ENCODE peak calls at places on chromosomes 3 and 15, in six cellular contexts. One of them, this sample, is unnamed.

GRCh38 chr3:100637197-100637631 is 27.8 kb downstream of the ADGRG7 start:
- DNase-seq in uterus: no peak
- DNase-seq in mammary epithelial cell: peak; percentile 20
- DNase-seq in activated CD8-positive, alpha-beta T cell treated with anti-CD3 and anti-CD28 coated beads for 36 hours: no peak
- DNase-seq in kidney epithelial cell: no peak
- DNase-seq in tibial nerve: no peak
- DNase-seq in this sample: no peak

GRCh38 chr15:62392411-62392810 is 227.3 kb upstream of the C2CD4B start:
- DNase-seq in kidney epithelial cell: no peak
- DNase-seq in activated CD8-positive, alpha-beta T cell treated with anti-CD3 and anti-CD28 coated beads for 36 hours: peak; percentile 18
- DNase-seq in tibial nerve: no peak
- DNase-seq in mammary epithelial cell: no peak
- DNase-seq in uterus: no peak
- DNase-seq in this sample: no peak

GRCh38 chr3:35931867-35932266 is 292.5 kb downstream of the ARPP21 start:
- DNase-seq in tibial nerve: no peak
- DNase-seq in kidney epithelial cell: no peak
- DNase-seq in mammary epithelial cell: no peak
- DNase-seq in activated CD8-positive, alpha-beta T cell treated with anti-CD3 and anti-CD28 coated beads for 36 hours: no peak
- DNase-seq in uterus: no peak
- DNase-seq in this sample: no peak

GRCh38 chr3:48565186-48565585 is 1.6 kb upstream of the UCN2 start:
- DNase-seq in activated CD8-positive, alpha-beta T cell treated with anti-CD3 and anti-CD28 coated beads for 36 hours: no peak
- DNase-seq in mammary epithelial cell: no peak
- DNase-seq in tibial nerve: no peak
- DNase-seq in uterus: no peak
- DNase-seq in kidney epithelial cell: no peak
- DNase-seq in this sample: no peak

GRCh38 chr3:49805367-49805782 is 2.3 kb downstream of the INKA1 start:
- DNase-seq in uterus: peak; percentile 89
- DNase-seq in activated CD8-positive, alpha-beta T cell treated with anti-CD3 and anti-CD28 coated beads for 36 hours: no peak
- DNase-seq in mammary epithelial cell: no peak
- DNase-seq in kidney epithelial cell: no peak
- DNase-seq in tibial nerve: peak; percentile 83
- DNase-seq in this sample: no peak

GRCh38 chr3:53547327-53547726 is 52.9 kb downstream of the CACNA1D start:
- DNase-seq in tibial nerve: no peak
- DNase-seq in activated CD8-positive, alpha-beta T cell treated with anti-CD3 and anti-CD28 coated beads for 36 hours: no peak
- DNase-seq in kidney epithelial cell: no peak
- DNase-seq in uterus: no peak
- DNase-seq in mammary epithelial cell: no peak
- DNase-seq in this sample: no peak

GRCh38 chr3:143119009-143119914 is at the start of gene CHST2:
- DNase-seq in kidney epithelial cell: no peak
- DNase-seq in tibial nerve: no peak
- DNase-seq in mammary epithelial cell: peak; percentile 81
- DNase-seq in uterus: peak; percentile 45
- DNase-seq in activated CD8-positive, alpha-beta T cell treated with anti-CD3 and anti-CD28 coated beads for 36 hours: peak; percentile 76
- DNase-seq in this sample: no peak

GRCh38 chr3:43455233-43455632 is 166.6 kb downstream of the ANO10 start:
- DNase-seq in tibial nerve: no peak
- DNase-seq in mammary epithelial cell: peak; percentile 62
- DNase-seq in uterus: no peak
- DNase-seq in activated CD8-positive, alpha-beta T cell treated with anti-CD3 and anti-CD28 coated beads for 36 hours: no peak
- DNase-seq in kidney epithelial cell: peak; percentile 73
- DNase-seq in this sample: no peak

GRCh38 chr15:81783586-81783985 is 262.2 kb downstream of the MEX3B start:
- DNase-seq in activated CD8-positive, alpha-beta T cell treated with anti-CD3 and anti-CD28 coated beads for 36 hours: no peak
- DNase-seq in mammary epithelial cell: no peak
- DNase-seq in uterus: no peak
- DNase-seq in tibial nerve: no peak
- DNase-seq in kidney epithelial cell: no peak
- DNase-seq in this sample: no peak

GRCh38 chr3:177203689-177204395 is 6.6 kb upstream of the TBL1XR1 start:
- DNase-seq in uterus: no peak
- DNase-seq in mammary epithelial cell: no peak
- DNase-seq in activated CD8-positive, alpha-beta T cell treated with anti-CD3 and anti-CD28 coated beads for 36 hours: no peak
- DNase-seq in kidney epithelial cell: no peak
- DNase-seq in tibial nerve: no peak
- DNase-seq in this sample: peak; percentile 92

GRCh38 chr3:191065183-191065805 is 133.7 kb upstream of the OSTN start:
- DNase-seq in activated CD8-positive, alpha-beta T cell treated with anti-CD3 and anti-CD28 coated beads for 36 hours: no peak
- DNase-seq in kidney epithelial cell: no peak
- DNase-seq in mammary epithelial cell: peak; percentile 59
- DNase-seq in uterus: no peak
- DNase-seq in tibial nerve: no peak
- DNase-seq in this sample: no peak

GRCh38 chr3:141237701-141238521 is 6.3 kb downstream of the PXYLP1 start:
- DNase-seq in activated CD8-positive, alpha-beta T cell treated with anti-CD3 and anti-CD28 coated beads for 36 hours: peak; percentile 64
- DNase-seq in uterus: no peak
- DNase-seq in kidney epithelial cell: no peak
- DNase-seq in mammary epithelial cell: no peak
- DNase-seq in tibial nerve: no peak
- DNase-seq in this sample: no peak

DNA sequence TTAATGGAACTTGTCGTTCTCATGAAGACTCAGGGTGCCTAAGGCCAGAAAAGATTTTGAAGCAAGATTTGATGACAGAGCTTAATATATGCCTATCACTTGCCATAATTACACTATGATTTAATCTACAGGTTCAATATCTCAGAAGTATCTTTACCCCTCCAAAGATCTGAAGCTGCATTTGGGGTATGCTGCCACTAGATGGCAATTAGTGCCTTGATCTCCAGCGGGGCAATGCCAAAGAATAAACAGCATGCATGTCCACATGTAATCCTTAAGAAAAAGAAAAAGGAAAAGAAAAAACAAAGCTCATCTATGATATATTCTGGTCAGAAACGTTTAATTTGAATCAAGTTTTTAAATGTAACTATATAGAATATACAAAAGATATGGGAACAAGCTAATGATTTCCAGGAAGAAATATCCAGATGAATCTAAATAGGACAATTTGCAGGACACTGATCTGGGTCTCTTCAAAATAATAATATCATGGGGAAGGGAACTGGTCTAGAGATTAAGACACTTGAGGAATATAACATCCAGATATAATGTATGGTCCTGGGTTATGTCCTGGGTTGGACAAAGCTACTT is 55.0 kb upstream of the SOX14 start:
- DNase-seq in activated CD8-positive, alpha-beta T cell treated with anti-CD3 and anti-CD28 coated beads for 36 hours: no peak
- DNase-seq in tibial nerve: no peak
- DNase-seq in mammary epithelial cell: peak; percentile 6
- DNase-seq in kidney epithelial cell: no peak
- DNase-seq in uterus: no peak
- DNase-seq in this sample: no peak
- TF ChIP-seq CTCF in activated CD8-positive, alpha-beta T cell treated with anti-CD3 and anti-CD28 coated beads for 36 hours: peak; percentile 29
- TF ChIP-seq CTCF in tibial nerve: no peak
- TF ChIP-seq CTCF in mammary epithelial cell: peak; percentile 60
- TF ChIP-seq CTCF in kidney epithelial cell: peak; percentile 33
- TF ChIP-seq CTCF in uterus: no peak
- TF ChIP-seq CTCF in this sample: peak; percentile 40

GRCh38 chr3:25843332-25843731 is 53.4 kb downstream of the OXSM start:
- DNase-seq in kidney epithelial cell: no peak
- DNase-seq in tibial nerve: no peak
- DNase-seq in mammary epithelial cell: no peak
- DNase-seq in uterus: no peak
- DNase-seq in activated CD8-positive, alpha-beta T cell treated with anti-CD3 and anti-CD28 coated beads for 36 hours: no peak
- DNase-seq in this sample: no peak
- TF ChIP-seq CTCF in kidney epithelial cell: no peak
- TF ChIP-seq CTCF in tibial nerve: peak; percentile 11
- TF ChIP-seq CTCF in mammary epithelial cell: no peak
- TF ChIP-seq CTCF in uterus: no peak
- TF ChIP-seq CTCF in activated CD8-positive, alpha-beta T cell treated with anti-CD3 and anti-CD28 coated beads for 36 hours: no peak
- TF ChIP-seq CTCF in this sample: peak; percentile 77

DNA sequence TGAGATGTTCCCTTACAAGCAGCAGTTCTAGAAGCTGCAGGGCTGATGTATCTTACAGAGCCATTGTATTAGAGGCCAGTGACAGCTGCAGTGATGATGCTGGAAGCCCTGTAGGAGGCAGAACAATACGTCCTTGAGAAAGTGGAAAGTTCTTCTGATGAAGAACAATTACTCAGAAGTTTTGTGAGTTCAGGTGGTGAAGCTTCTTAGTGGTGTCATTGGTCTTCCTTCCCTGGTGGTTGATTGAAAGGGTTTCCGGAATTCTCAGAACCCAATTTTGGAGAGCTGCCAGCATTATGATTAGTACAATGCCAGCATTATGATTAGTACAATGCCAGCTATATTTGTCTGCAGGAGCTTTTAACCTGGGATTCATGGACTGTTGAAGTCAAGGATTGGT is 356.4 kb downstream of the MFSD1 start:
- DNase-seq in activated CD8-positive, alpha-beta T cell treated with anti-CD3 and anti-CD28 coated beads for 36 hours: no peak
- DNase-seq in kidney epithelial cell: no peak
- DNase-seq in mammary epithelial cell: peak; percentile 95
- DNase-seq in tibial nerve: no peak
- DNase-seq in uterus: no peak
- DNase-seq in this sample: no peak
- TF ChIP-seq CTCF in activated CD8-positive, alpha-beta T cell treated with anti-CD3 and anti-CD28 coated beads for 36 hours: no peak
- TF ChIP-seq CTCF in kidney epithelial cell: no peak
- TF ChIP-seq CTCF in mammary epithelial cell: peak; percentile 43
- TF ChIP-seq CTCF in tibial nerve: no peak
- TF ChIP-seq CTCF in uterus: no peak
- TF ChIP-seq CTCF in this sample: no peak

GRCh38 chr15:29770796-29771195 is 51.5 kb downstream of the TJP1 start:
- DNase-seq in activated CD8-positive, alpha-beta T cell treated with anti-CD3 and anti-CD28 coated beads for 36 hours: no peak
- DNase-seq in tibial nerve: no peak
- DNase-seq in kidney epithelial cell: no peak
- DNase-seq in uterus: no peak
- DNase-seq in mammary epithelial cell: peak; percentile 26
- DNase-seq in this sample: no peak
- TF ChIP-seq CTCF in activated CD8-positive, alpha-beta T cell treated with anti-CD3 and anti-CD28 coated beads for 36 hours: no peak
- TF ChIP-seq CTCF in tibial nerve: no peak
- TF ChIP-seq CTCF in kidney epithelial cell: no peak
- TF ChIP-seq CTCF in uterus: no peak
- TF ChIP-seq CTCF in mammary epithelial cell: no peak
- TF ChIP-seq CTCF in this sample: no peak

GRCh38 chr3:132033471-132033870 is 1.3 kb downstream of the CPNE4 start:
- DNase-seq in kidney epithelial cell: no peak
- DNase-seq in tibial nerve: no peak
- DNase-seq in uterus: no peak
- DNase-seq in mammary epithelial cell: no peak
- DNase-seq in activated CD8-positive, alpha-beta T cell treated with anti-CD3 and anti-CD28 coated beads for 36 hours: no peak
- DNase-seq in this sample: no peak

GRCh38 chr3:132032959-132033358 is 1.9 kb downstream of the CPNE4 start:
- DNase-seq in activated CD8-positive, alpha-beta T cell treated with anti-CD3 and anti-CD28 coated beads for 36 hours: no peak
- DNase-seq in uterus: no peak
- DNase-seq in mammary epithelial cell: no peak
- DNase-seq in tibial nerve: no peak
- DNase-seq in kidney epithelial cell: no peak
- DNase-seq in this sample: no peak

GRCh38 chr3:132038198-132038825 is 3.5 kb upstream of the CPNE4 start:
- DNase-seq in kidney epithelial cell: no peak
- DNase-seq in uterus: no peak
- DNase-seq in mammary epithelial cell: peak; percentile 49
- DNase-seq in activated CD8-positive, alpha-beta T cell treated with anti-CD3 and anti-CD28 coated beads for 36 hours: no peak
- DNase-seq in tibial nerve: no peak
- DNase-seq in this sample: no peak

GRCh38 chr3:132034097-132034485 is 723 bp downstream of the CPNE4 start:
- DNase-seq in activated CD8-positive, alpha-beta T cell treated with anti-CD3 and anti-CD28 coated beads for 36 hours: no peak
- DNase-seq in mammary epithelial cell: no peak
- DNase-seq in tibial nerve: no peak
- DNase-seq in kidney epithelial cell: no peak
- DNase-seq in uterus: no peak
- DNase-seq in this sample: no peak

DNA sequence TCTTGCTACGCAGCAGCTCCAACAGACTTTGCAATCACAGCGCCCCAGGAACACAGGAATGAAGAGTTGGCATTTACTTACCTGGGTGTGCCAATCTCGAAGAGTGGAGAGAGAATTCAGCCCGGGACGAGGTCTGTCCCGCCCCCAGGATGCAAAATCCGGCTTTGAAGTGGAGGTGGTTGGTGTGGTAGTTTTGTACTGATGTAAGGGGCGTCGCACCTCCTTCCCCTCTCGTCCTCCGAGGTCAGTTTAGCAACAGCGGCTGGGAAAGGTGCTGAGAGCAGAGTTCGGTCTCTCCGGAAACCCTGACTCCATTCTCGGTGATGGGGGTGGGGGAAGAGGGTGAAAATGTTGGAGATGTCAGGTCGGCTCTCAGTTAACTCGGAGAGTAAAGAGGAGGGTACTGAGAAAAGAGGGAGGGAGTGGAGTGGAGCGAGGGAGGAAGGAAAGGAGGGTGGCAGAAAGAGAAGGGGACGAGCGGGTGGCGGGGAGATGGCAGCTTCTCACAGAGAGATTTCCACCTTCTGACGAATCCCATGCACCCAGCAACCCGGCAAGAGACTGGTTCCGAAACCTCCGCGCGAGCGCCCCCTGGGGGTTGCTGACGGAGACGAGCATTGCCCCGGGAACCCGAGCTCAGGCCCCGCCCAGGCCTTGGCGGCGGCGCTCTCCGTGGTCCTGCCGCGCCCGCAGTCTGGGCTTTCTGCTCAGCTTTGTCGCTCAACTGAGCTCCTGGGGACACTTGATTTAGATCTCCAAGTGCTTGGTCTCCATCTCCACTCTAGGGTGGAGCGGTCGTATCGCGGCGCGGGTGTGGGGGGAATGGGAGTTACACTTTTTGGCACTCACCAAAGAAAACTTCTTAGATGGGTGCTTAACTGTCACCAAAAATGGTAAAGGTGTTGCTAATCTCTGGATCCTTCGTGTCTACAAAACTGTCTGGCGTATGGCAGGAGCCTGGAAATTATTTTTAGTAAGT is at the start of gene CPNE4:
- DNase-seq in kidney epithelial cell: peak; percentile 18
- DNase-seq in mammary epithelial cell: peak; percentile 82
- DNase-seq in tibial nerve: peak; percentile 58
- DNase-seq in uterus: peak; percentile 32
- DNase-seq in activated CD8-positive, alpha-beta T cell treated with anti-CD3 and anti-CD28 coated beads for 36 hours: peak; percentile 78
- DNase-seq in this sample: no peak
- TF ChIP-seq CTCF in kidney epithelial cell: peak; percentile 93
- TF ChIP-seq CTCF in mammary epithelial cell: peak; percentile 71
- TF ChIP-seq CTCF in tibial nerve: peak; percentile 39
- TF ChIP-seq CTCF in uterus: no peak
- TF ChIP-seq CTCF in activated CD8-positive, alpha-beta T cell treated with anti-CD3 and anti-CD28 coated beads for 36 hours: peak; percentile 68
- TF ChIP-seq CTCF in this sample: peak; percentile 87

This sample was measured in chondrocyte.